ENCODE peak calls at places on chromosomes 2 and 18, in seven cellular contexts. T is A549; X is right cardiac atrium; V is stimulated activated CD4-positive, alpha-beta T cell treated with anti-CD3 and anti-CD28 coated beads, Interleukin-1b, Interleukin-23, amount 100 ng/mL, for 24 hours; Y is posterior vena cava; B is COR-L47; G is HuH-7.5. L is an unnamed sample.

GRCh38 chr2:220513573-220514288 is 886.3 kb downstream of the SLC4A3 start:
- DNase-seq in T (no peak), X (no peak), V (no peak), Y (no peak), B (no peak), G (no peak), L (peak)

GRCh38 chr2:9639740-9640337 is 9.0 kb upstream of the YWHAQ start:
- DNase-seq in T (no peak), X (no peak), V (no peak), Y (no peak), B (no peak), G (no peak), L (no peak)

GRCh38 chr2:36246320-36246990 is 109.1 kb upstream of the CRIM1 start:
- DNase-seq in T (no peak), X (no peak), V (no peak), Y (no peak), B (no peak), G (no peak), L (no peak)

GRCh38 chr2:13758412-13758811 is 874.1 kb upstream of the LRATD1 start:
- DNase-seq in T (no peak), X (no peak), V (no peak), Y (no peak), B (no peak), G (no peak), L (no peak)

GRCh38 chr18:55265916-55266488 is 306.7 kb upstream of the CCDC68 start:
- DNase-seq in T (no peak), X (no peak), V (no peak), Y (no peak), B (no peak), G (no peak), L (peak)

GRCh38 chr2:37829202-37829601 is 95.9 kb upstream of the RMDN2 start:
- DNase-seq in T (no peak), X (no peak), V (no peak), Y (no peak), B (no peak), G (no peak), L (peak)

GRCh38 chr2:170717599-170717963 is 2.4 kb downstream of the SP5 start:
- DNase-seq in T (no peak), X (no peak), V (no peak), Y (no peak), B (no peak), G (no peak), L (no peak)

GRCh38 chr2:156405586-156405985 is 30.6 kb upstream of the GPD2 start:
- DNase-seq in T (peak), X (no peak), V (no peak), Y (no peak), B (no peak), G (peak), L (peak)

GRCh38 chr2:200944467-200945394 is 18.7 kb downstream of the ORC2 start:
- DNase-seq in T (peak), X (no peak), V (peak), Y (no peak), B (no peak), G (no peak), L (peak)

GRCh38 chr18:78579449-78579848 is 400.2 kb upstream of the SALL3 start:
- DNase-seq in T (no peak), X (no peak), V (no peak), Y (no peak), B (no peak), G (no peak), L (no peak)

GRCh38 chr18:21111351-21112139 is at the start of gene ROCK1:
- DNase-seq in T (peak), X (peak), V (peak), Y (peak), B (peak), G (peak), L (peak)

GRCh38 chr18:2348003-2348402 is 223.3 kb downstream of the METTL4 start:
- DNase-seq in T (no peak), X (no peak), V (no peak), Y (no peak), B (no peak), G (no peak), L (no peak)

GRCh38 chr2:171266102-171266501 is 105.4 kb upstream of the TLK1 start:
- DNase-seq in T (no peak), X (no peak), V (no peak), Y (no peak), B (no peak), G (no peak), L (no peak)

GRCh38 chr2:9547272-9547991 is 8.2 kb downstream of the ADAM17 start:
- DNase-seq in T (no peak), X (no peak), V (no peak), Y (no peak), B (no peak), G (no peak), L (peak)

GRCh38 chr18:45962866-45963265 is 4.3 kb downstream of the EPG5 start:
- DNase-seq in T (no peak), X (no peak), V (no peak), Y (no peak), B (no peak), G (no peak), L (peak)

GRCh38 chr2:25567406-25567805 is 106.0 kb downstream of the DTNB start:
- DNase-seq in T (peak), X (no peak), V (no peak), Y (no peak), B (no peak), G (peak), L (peak)

GRCh38 chr2:98280376-98281102 is 65.7 kb upstream of the CNGA3 start:
- DNase-seq in T (peak), X (no peak), V (no peak), Y (no peak), B (no peak), G (no peak), L (peak)

GRCh38 chr2:235970204-235971040 is 197.8 kb downstream of the GBX2 start:
- DNase-seq in T (no peak), X (no peak), V (no peak), Y (no peak), B (no peak), G (no peak), L (no peak)

GRCh38 chr18:10442551-10442971 is 11.9 kb upstream of the APCDD1 start:
- DNase-seq in T (no peak), X (no peak), V (no peak), Y (no peak), B (no peak), G (no peak), L (no peak)

GRCh38 chr2:207226243-207226642 is 60.5 kb upstream of the KLF7 start:
- DNase-seq in T (no peak), X (no peak), V (no peak), Y (no peak), B (no peak), G (no peak), L (peak)

GRCh38 chr2:119387381-119388129 is 20.8 kb downstream of the DBI start:
- DNase-seq in T (peak), X (peak), V (no peak), Y (peak), B (no peak), G (no peak), L (peak)

GRCh38 chr2:69494126-69494525 is 56.9 kb upstream of the NFU1 start:
- DNase-seq in T (no peak), X (no peak), V (no peak), Y (no peak), B (no peak), G (no peak), L (no peak)

GRCh38 chr2:153499439-153499838 is 20.9 kb upstream of the RPRM start:
- DNase-seq in T (no peak), X (peak), V (no peak), Y (no peak), B (no peak), G (no peak), L (no peak)

GRCh38 chr18:48460929-48461583 is 51.9 kb upstream of the ZBTB7C start:
- DNase-seq in T (peak), X (no peak), V (no peak), Y (no peak), B (no peak), G (no peak), L (no peak)

GRCh38 chr2:60500861-60501260 is 52.6 kb downstream of the BCL11A start:
- DNase-seq in T (no peak), X (no peak), V (no peak), Y (no peak), B (no peak), G (no peak), L (peak)

GRCh38 chr2:8049111-8049720 is 632.6 kb upstream of the ID2 start:
- DNase-seq in T (no peak), X (no peak), V (no peak), Y (no peak), B (no peak), G (no peak), L (no peak)

GRCh38 chr18:74234326-74235171 is 57.2 kb downstream of the CYB5A start:
- DNase-seq in T (peak), X (no peak), V (no peak), Y (no peak), B (no peak), G (no peak), L (peak)

GRCh38 chr2:80288576-80288975 is 16.0 kb downstream of the LRRTM1 start:
- DNase-seq in T (no peak), X (peak), V (no peak), Y (no peak), B (no peak), G (no peak), L (peak)

GRCh38 chr2:118249970-118250369 is 161.7 kb downstream of the INSIG2 start:
- DNase-seq in T (no peak), X (no peak), V (no peak), Y (no peak), B (no peak), G (no peak), L (peak)

GRCh38 chr2:102355526-102356380 is at the start of gene IL18R1:
- DNase-seq in T (peak), X (peak), V (peak), Y (peak), B (no peak), G (peak), L (peak)

GRCh38 chr2:187461294-187462261 is 13.5 kb upstream of the CALCRL start:
- DNase-seq in T (no peak), X (peak), V (no peak), Y (peak), B (no peak), G (peak), L (no peak)

GRCh38 chr2:164661349-164661748 is 40.1 kb upstream of the GRB14 start:
- DNase-seq in T (peak), X (no peak), V (no peak), Y (no peak), B (peak), G (no peak), L (peak)

GRCh38 chr2:154720642-154721041 is 22.1 kb downstream of the KCNJ3 start:
- DNase-seq in T (no peak), X (no peak), V (no peak), Y (no peak), B (no peak), G (no peak), L (no peak)

GRCh38 chr18:25420091-25420490 is 68.1 kb upstream of the ZNF521 start:
- DNase-seq in T (no peak), X (no peak), V (no peak), Y (no peak), B (no peak), G (no peak), L (no peak)

L was measured in GM23248.